ENCODE peak calls at places on chromosomes 3 and 15, in six cellular contexts. C is neuronal stem cell, D is mesenchymal stem cell, F is H9, K is mesendoderm, L is IMR-90. J is an unnamed sample.

GRCh38 chr3:9717563-9717962 is 13.9 kb downstream of the CPNE9 start:
- DNase-seq in C (no peak), D (no peak), F (no peak), K (no peak), L (no peak), J (no peak)

GRCh38 chr3:188914556-188914955 is 257.2 kb upstream of the TPRG1 start:
- DNase-seq in C (no peak), D (peak; percentile 89), F (no peak), K (no peak), L (peak; percentile 89), J (no peak)

GRCh38 chr3:100263583-100263982 is 2.8 kb downstream of the TBC1D23 start:
- DNase-seq in C (no peak), D (peak; percentile 42), F (no peak), K (no peak), L (no peak), J (peak; percentile 11)

GRCh38 chr15:94480289-94480834 is 249.0 kb downstream of the MCTP2 start:
- DNase-seq in C (no peak), D (no peak), F (no peak), K (peak; percentile 18), L (no peak), J (no peak)

GRCh38 chr15:50190723-50191122 is 8.7 kb downstream of the SLC27A2 start:
- DNase-seq in C (no peak), D (no peak), F (no peak), K (no peak), L (no peak), J (no peak)

GRCh38 chr3:96266395-96267187 is 547.8 kb upstream of the EPHA6 start:
- DNase-seq in C (no peak), D (peak; percentile 12), F (no peak), K (no peak), L (no peak), J (peak; percentile 37)

GRCh38 chr3:113212845-113213375 is 1.6 kb downstream of the BOC start:
- DNase-seq in C (no peak), D (no peak), F (no peak), K (no peak), L (no peak), J (no peak)

GRCh38 chr3:186788482-186789370 is 5.3 kb downstream of the EIF4A2 start:
- DNase-seq in C (no peak), D (no peak), F (no peak), K (no peak), L (no peak), J (no peak)

GRCh38 chr3:105353485-105354161 is 13.1 kb upstream of the ALCAM start:
- DNase-seq in C (no peak), D (peak; percentile 48), F (peak; percentile 63), K (peak; percentile 55), L (peak; percentile 64), J (no peak)

GRCh38 chr3:37961622-37962455 is 28.7 kb upstream of the VILL start:
- DNase-seq in C (no peak), D (no peak), F (no peak), K (no peak), L (no peak), J (no peak)

GRCh38 chr3:196339044-196339443 is 856 bp upstream of the TM4SF19 start:
- DNase-seq in C (no peak), D (no peak), F (no peak), K (no peak), L (no peak), J (no peak)

GRCh38 chr15:82677720-82678323 is 30.7 kb upstream of the CPEB1 start:
- DNase-seq in C (no peak), D (no peak), F (no peak), K (no peak), L (no peak), J (no peak)

GRCh38 chr3:163438760-163439159 is 1639.5 kb downstream of the SI start:
- DNase-seq in C (no peak), D (no peak), F (no peak), K (no peak), L (no peak), J (no peak)

GRCh38 chr15:31447893-31448634 is 121.4 kb downstream of the KLF13 start:
- DNase-seq in C (no peak), D (no peak), F (no peak), K (no peak), L (no peak), J (no peak)

GRCh38 chr3:122299872-122300460 is 25.1 kb upstream of the CSTA start:
- DNase-seq in C (no peak), D (peak; percentile 10), F (no peak), K (peak; percentile 54), L (peak; percentile 17), J (peak; percentile 55)

GRCh38 chr3:118369892-118370491 is 664.7 kb downstream of the IGSF11 start:
- DNase-seq in C (no peak), D (no peak), F (no peak), K (peak; percentile 11), L (no peak), J (no peak)

GRCh38 chr15:66394912-66395311 is 8.2 kb downstream of the MAP2K1 start:
- DNase-seq in C (no peak), D (no peak), F (no peak), K (no peak), L (no peak), J (no peak)

GRCh38 chr3:43477600-43477999 is 144.2 kb downstream of the ANO10 start:
- DNase-seq in C (no peak), D (no peak), F (no peak), K (no peak), L (no peak), J (no peak)

GRCh38 chr3:136251511-136251910 is 1.4 kb downstream of the PCCB start:
- DNase-seq in C (no peak), D (no peak), F (no peak), K (no peak), L (no peak), J (peak; percentile 9)

GRCh38 chr3:136250862-136251460 is 821 bp downstream of the PCCB start:
- DNase-seq in C (peak; percentile 14), D (peak; percentile 34), F (peak; percentile 42), K (peak; percentile 20), L (peak; percentile 47), J (peak; percentile 59)

GRCh38 chr3:136249593-136250225 is 431 bp upstream of the PCCB start:
- DNase-seq in C (no peak), D (no peak), F (no peak), K (no peak), L (no peak), J (no peak)

GRCh38 chr3:136249091-136249490 is 1.0 kb upstream of the PCCB start:
- DNase-seq in C (no peak), D (no peak), F (no peak), K (peak; percentile 7), L (no peak), J (peak; percentile 96)

DNA sequence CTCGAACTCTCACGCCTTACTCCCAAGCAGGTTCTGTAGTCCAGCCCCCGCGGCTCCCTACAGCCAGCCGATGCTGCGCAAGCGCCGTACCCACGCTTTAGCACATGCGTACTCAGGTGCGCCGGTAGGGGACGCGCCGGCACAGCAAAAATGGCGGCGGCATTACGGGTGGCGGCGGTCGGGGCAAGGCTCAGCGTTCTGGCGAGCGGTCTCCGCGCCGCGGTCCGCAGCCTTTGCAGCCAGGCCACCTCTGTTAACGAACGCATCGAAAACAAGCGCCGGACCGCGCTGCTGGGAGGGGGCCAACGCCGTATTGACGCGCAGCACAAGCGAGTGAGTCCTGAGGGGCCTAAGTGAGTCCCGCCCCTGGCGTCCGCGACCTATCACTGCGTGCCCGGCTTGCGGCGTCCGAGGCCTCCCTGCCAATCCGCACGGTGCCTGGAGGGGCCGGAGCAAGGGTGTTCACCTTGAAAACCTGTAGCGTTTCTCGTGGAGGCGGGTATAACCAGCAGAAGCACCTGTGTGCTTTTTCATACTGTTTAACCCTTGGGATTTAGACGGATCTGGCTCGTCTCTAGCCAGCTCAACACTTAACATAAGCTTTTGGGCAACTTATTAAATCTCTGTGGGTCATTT is at the start of gene PCCB:
- DNase-seq in C (peak; percentile 84), D (peak; percentile 95), F (peak; percentile 96), K (peak; percentile 98), L (peak; percentile 93), J (peak; percentile 98)
- H3K4ac ChIP-seq in C (no peak within 1 kb of the TSS), D (peak within 1 kb of the TSS; percentile 68), F (no peak within 1 kb of the TSS), K (peak within 1 kb of the TSS; percentile 74), L (peak within 1 kb of the TSS; percentile 94), J (peak within 1 kb of the TSS; percentile 50)

DNA sequence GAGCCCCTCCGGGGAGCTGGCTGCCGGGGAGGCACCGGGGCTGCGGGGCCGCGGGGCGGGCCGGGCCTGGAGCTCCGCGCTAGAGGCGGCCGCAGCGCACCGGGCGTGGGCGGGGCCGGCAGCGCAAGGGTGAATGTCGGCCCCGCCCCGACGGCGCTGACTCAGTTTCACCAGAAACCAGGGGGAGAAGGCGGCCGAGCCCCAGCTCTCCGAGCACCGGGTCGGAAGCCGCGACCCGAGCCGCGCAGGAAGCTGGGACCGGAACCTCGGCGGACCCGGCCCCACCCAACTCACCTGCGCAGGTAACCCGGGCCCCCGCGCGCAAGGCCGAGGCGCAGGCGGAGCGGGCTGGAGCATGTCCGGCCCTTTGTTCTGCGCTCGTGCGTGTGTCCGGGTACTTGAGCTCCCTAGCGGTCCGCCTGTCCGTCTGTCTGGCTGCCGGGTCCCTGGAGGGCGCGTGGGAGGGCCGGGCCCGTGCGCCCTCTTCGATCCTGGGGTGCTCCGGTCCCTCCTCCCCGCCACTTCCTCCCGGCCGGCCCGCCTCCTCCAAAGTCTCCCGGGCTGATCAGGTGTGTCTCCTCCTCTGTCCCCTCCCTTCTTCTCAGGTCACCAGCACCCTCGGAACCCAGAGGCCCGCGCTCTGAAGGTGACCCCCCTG is at the start of gene SPINT1:
- DNase-seq in C (no peak), D (peak; percentile 22), F (peak; percentile 63), K (peak; percentile 48), L (no peak), J (no peak)
- H3K4ac ChIP-seq in C (no peak within 1 kb of the TSS), D (no peak within 1 kb of the TSS), F (no peak within 1 kb of the TSS), K (peak within 1 kb of the TSS; percentile 49), L (no peak within 1 kb of the TSS), J (peak within 1 kb of the TSS; percentile 66)

GRCh38 chr15:77712438-77712837 is 79.7 kb upstream of the LINGO1 start:
- DNase-seq in C (no peak), D (no peak), F (no peak), K (no peak), L (no peak), J (no peak)

GRCh38 chr15:77710171-77710570 is 77.5 kb upstream of the LINGO1 start:
- DNase-seq in C (no peak), D (no peak), F (no peak), K (no peak), L (no peak), J (no peak)

GRCh38 chr15:77710637-77711036 is 77.9 kb upstream of the LINGO1 start:
- DNase-seq in C (no peak), D (no peak), F (no peak), K (no peak), L (no peak), J (no peak)

GRCh38 chr15:77706482-77707244 is 74.0 kb upstream of the LINGO1 start:
- DNase-seq in C (no peak), D (no peak), F (no peak), K (no peak), L (no peak), J (no peak)

GRCh38 chr15:77709135-77709886 is 76.6 kb upstream of the LINGO1 start:
- DNase-seq in C (no peak), D (no peak), F (no peak), K (no peak), L (no peak), J (peak; percentile 16)
- H3K4ac ChIP-seq in C (no peak overlapping the region), D (no peak overlapping the region), F (no peak overlapping the region), K (no peak overlapping the region), L (no peak overlapping the region), J (no peak overlapping the region)

DNA sequence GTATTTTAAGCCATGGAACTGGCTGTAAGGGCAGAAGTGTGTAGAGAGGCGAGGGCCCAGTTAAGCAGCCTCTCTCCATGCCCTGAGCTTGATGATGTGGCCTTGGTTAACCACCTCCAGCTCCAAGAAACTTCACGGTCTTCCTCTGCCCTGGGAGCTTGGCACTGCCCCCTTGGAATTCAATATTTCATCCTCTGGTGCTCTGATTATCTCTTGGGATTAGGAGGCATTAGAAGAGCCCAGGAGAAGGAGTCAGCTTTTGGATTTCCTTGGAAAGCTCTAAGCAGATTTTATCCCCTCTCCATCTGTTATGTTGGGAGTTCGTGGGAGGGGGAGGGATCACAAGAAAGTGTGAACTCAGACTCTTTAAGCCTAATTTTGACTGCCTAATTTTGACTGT is 132.7 kb upstream of the AGBL1 start:
- DNase-seq in C (no peak), D (no peak), F (no peak), K (no peak), L (no peak), J (no peak)
- H3K4ac ChIP-seq in C (no peak overlapping the region), D (no peak overlapping the region), F (no peak overlapping the region), K (no peak overlapping the region), L (no peak overlapping the region), J (no peak overlapping the region)

J was measured in trophoblast cell.